ENCODE peak calls at places on chromosomes 16 and 17, in eight cellular contexts. L is thyroid gland, A is small intestine, X is body of pancreas, Q is adipocyte, M is heart right ventricle, U is fibroblast of lung, K is psoas muscle. Z is an unnamed sample. For H3K4me1 and H3K36me3, the result is how much of the 10 kb centered on the place peaks cover.

GRCh38 chr17:76735586-76736348 is 1.4 kb downstream of the SRSF2 start:
- DNase-seq in L (no peak), A (peak), X (no peak), Q (peak), M (no peak), U (no peak), K (no peak), Z (no peak)

GRCh38 chr17:32746698-32747097 is 130.2 kb downstream of the MYO1D start:
- DNase-seq in L (no peak), A (no peak), X (no peak), Q (peak), M (no peak), U (peak), K (no peak), Z (no peak)

GRCh38 chr16:49204191-49204590 is 77.4 kb downstream of the CBLN1 start:
- DNase-seq in L (no peak), A (no peak), X (no peak), Q (no peak), M (no peak), U (no peak), K (no peak), Z (no peak)

GRCh38 chr16:89308391-89309333 is 91.2 kb downstream of the ZNF778 start:
- DNase-seq in L (no peak), A (peak), X (no peak), Q (no peak), M (no peak), U (no peak), K (no peak), Z (no peak)

GRCh38 chr16:28181557-28181914 is 30.2 kb downstream of the XPO6 start:
- DNase-seq in L (peak), A (peak), X (peak), Q (peak), M (peak), U (peak), K (no peak), Z (no peak)

GRCh38 chr17:69575346-69575761 is 160.9 kb downstream of the MAP2K6 start:
- DNase-seq in L (peak), A (no peak), X (peak), Q (peak), M (peak), U (peak), K (no peak), Z (no peak)

GRCh38 chr16:55668337-55669281 is 12.8 kb downstream of the SLC6A2 start:
- DNase-seq in L (no peak), A (no peak), X (no peak), Q (peak), M (no peak), U (no peak), K (peak), Z (no peak)

GRCh38 chr16:27596411-27596810 is 46.5 kb downstream of the KATNIP start:
- DNase-seq in L (no peak), A (no peak), X (no peak), Q (no peak), M (no peak), U (no peak), K (no peak), Z (no peak)

GRCh38 chr16:89357055-89357454 is 133.3 kb downstream of the ANKRD11 start:
- DNase-seq in L (no peak), A (peak), X (no peak), Q (no peak), M (no peak), U (no peak), K (peak), Z (no peak)

GRCh38 chr16:2842340-2843000 is 12.4 kb downstream of the ZG16B start:
- DNase-seq in L (peak), A (peak), X (peak), Q (peak), M (peak), U (peak), K (peak), Z (no peak)

GRCh38 chr16:79175286-79176057 is 425.1 kb downstream of the MAF start:
- DNase-seq in L (no peak), A (no peak), X (no peak), Q (no peak), M (no peak), U (no peak), K (no peak), Z (no peak)

GRCh38 chr16:70483426-70483825 is 29.0 kb downstream of the FCSK start:
- DNase-seq in L (no peak), A (no peak), X (no peak), Q (no peak), M (no peak), U (no peak), K (no peak), Z (no peak)

GRCh38 chr16:10037771-10038170 is 144.5 kb downstream of the GRIN2A start:
- DNase-seq in L (no peak), A (no peak), X (no peak), Q (peak), M (no peak), U (no peak), K (no peak), Z (no peak)

GRCh38 chr16:9053006-9053601 is 38.3 kb upstream of the HAPSTR1 start:
- DNase-seq in L (peak), A (peak), X (peak), Q (peak), M (peak), U (peak), K (peak), Z (peak)

GRCh38 chr16:14562691-14563491 is 67.2 kb downstream of the PARN start:
- DNase-seq in L (no peak), A (peak), X (peak), Q (no peak), M (peak), U (peak), K (peak), Z (no peak)

GRCh38 chr17:3879181-3879580 is 13.7 kb downstream of the CAMKK1 start:
- DNase-seq in L (no peak), A (no peak), X (peak), Q (peak), M (peak), U (peak), K (no peak), Z (no peak)

GRCh38 chr17:8122391-8122922 is 1.4 kb downstream of the HES7 start:
- DNase-seq in L (no peak), A (no peak), X (no peak), Q (peak), M (peak), U (peak), K (no peak), Z (no peak)

GRCh38 chr17:7233701-7234099 is 617 bp downstream of the DVL2 start:
- DNase-seq in L (no peak), A (no peak), X (no peak), Q (no peak), M (no peak), U (peak), K (no peak), Z (no peak)

GRCh38 chr17:49707608-49708514 is at the start of gene SLC35B1:
- DNase-seq in L (peak), A (peak), X (peak), Q (peak), M (peak), U (peak), K (peak), Z (peak)

GRCh38 chr17:2892305-2892971 is 96.2 kb downstream of the RAP1GAP2 start:
- DNase-seq in L (no peak), A (peak), X (peak), Q (peak), M (no peak), U (peak), K (no peak), Z (no peak)

GRCh38 chr17:67293251-67294203 is 48.5 kb upstream of the HELZ start:
- DNase-seq in L (peak), A (peak), X (peak), Q (peak), M (peak), U (peak), K (peak), Z (peak)

GRCh38 chr17:9669551-9670008 is 24.3 kb downstream of the USP43 start:
- DNase-seq in L (no peak), A (no peak), X (no peak), Q (no peak), M (no peak), U (no peak), K (no peak), Z (no peak)

GRCh38 chr16:69754143-69754468 is 620 bp downstream of the NOB1 start:
- DNase-seq in L (no peak), A (no peak), X (no peak), Q (no peak), M (no peak), U (no peak), K (no peak), Z (no peak)

GRCh38 chr17:2176484-2177175 is 121.7 kb downstream of the HIC1 start:
- DNase-seq in L (no peak), A (no peak), X (no peak), Q (no peak), M (peak), U (no peak), K (no peak), Z (no peak)

GRCh38 chr17:48510761-48511604 is 19.8 kb downstream of the HOXB1 start:
- DNase-seq in L (no peak), A (no peak), X (no peak), Q (no peak), M (no peak), U (peak), K (no peak), Z (no peak)

GRCh38 chr16:66619036-66619435 is 14.5 kb downstream of the CMTM3 start:
- DNase-seq in L (no peak), A (no peak), X (no peak), Q (peak), M (no peak), U (peak), K (no peak), Z (no peak)

GRCh38 chr16:84851192-84852127 is 31.7 kb downstream of the CRISPLD2 start:
- DNase-seq in L (peak), A (no peak), X (no peak), Q (peak), M (no peak), U (peak), K (peak), Z (no peak)

GRCh38 chr16:50692999-50693781 is at the start of gene NOD2:
- DNase-seq in L (no peak), A (no peak), X (no peak), Q (no peak), M (no peak), U (no peak), K (no peak), Z (no peak)

GRCh38 chr16:87968541-87968940 is 17.3 kb downstream of the BANP start:
- DNase-seq in L (peak), A (no peak), X (no peak), Q (peak), M (no peak), U (peak), K (no peak), Z (no peak)

GRCh38 chr16:17802566-17802965 is 331.8 kb upstream of the XYLT1 start:
- DNase-seq in L (no peak), A (no peak), X (no peak), Q (no peak), M (no peak), U (peak), K (no peak), Z (no peak)

GRCh38 chr17:36934144-36934758 is 3.0 kb upstream of the LHX1 start:
- DNase-seq in L (no peak), A (no peak), X (no peak), Q (no peak), M (no peak), U (no peak), K (no peak), Z (no peak)

GRCh38 chr17:49779730-49780220 is 8.7 kb upstream of the KAT7 start:
- DNase-seq in L (peak), A (peak), X (peak), Q (peak), M (peak), U (peak), K (no peak), Z (no peak)

GRCh38 chr17:69525920-69526841 is 111.7 kb downstream of the MAP2K6 start:
- DNase-seq in L (peak), A (peak), X (peak), Q (peak), M (peak), U (peak), K (peak), Z (peak)

GRCh38 chr16:28898266-28898665 is 20.0 kb downstream of the ATP2A1 start:
- DNase-seq in L (no peak), A (no peak), X (no peak), Q (no peak), M (no peak), U (no peak), K (peak), Z (no peak)

GRCh38 chr17:73612074-73612473 is 32.2 kb downstream of the SDK2 start:
- DNase-seq in L (no peak), A (no peak), X (no peak), Q (no peak), M (no peak), U (no peak), K (no peak), Z (no peak)
- H3K4me1 ChIP-seq in L (under half), A (under half), X (under half), Q (under half), M (under half), U (under half), K (under half), Z (under half)

GRCh38 chr17:81582769-81583168 is 30.6 kb upstream of the FAAP100 start:
- DNase-seq in L (no peak), A (no peak), X (no peak), Q (no peak), M (no peak), U (no peak), K (peak), Z (no peak)
- H3K36me3 ChIP-seq in L (under half), A (under half), X (under half), Q (half or more), M (under half), U (under half), K (under half), Z (under half)

GRCh38 chr17:45427181-45427835 is 5.4 kb downstream of the ARHGAP27 start:
- DNase-seq in L (no peak), A (no peak), X (no peak), Q (no peak), M (no peak), U (no peak), K (peak), Z (no peak)
- H3K4me1 ChIP-seq in L (under half), A (under half), X (half or more), Q (under half), M (half or more), U (under half), K (under half), Z (under half)

GRCh38 chr17:41690497-41690896 is 1.8 kb downstream of the EIF1 start:
- DNase-seq in L (no peak), A (no peak), X (no peak), Q (no peak), M (no peak), U (no peak), K (no peak), Z (no peak)

GRCh38 chr17:41695954-41696720 is 7.5 kb downstream of the EIF1 start:
- DNase-seq in L (peak), A (peak), X (peak), Q (peak), M (peak), U (peak), K (no peak), Z (no peak)

GRCh38 chr17:41695134-41695661 is 6.5 kb downstream of the EIF1 start:
- DNase-seq in L (no peak), A (no peak), X (no peak), Q (no peak), M (no peak), U (no peak), K (no peak), Z (no peak)

GRCh38 chr17:41691031-41691777 is 2.5 kb downstream of the EIF1 start:
- DNase-seq in L (no peak), A (no peak), X (no peak), Q (peak), M (no peak), U (no peak), K (no peak), Z (no peak)

DNA sequence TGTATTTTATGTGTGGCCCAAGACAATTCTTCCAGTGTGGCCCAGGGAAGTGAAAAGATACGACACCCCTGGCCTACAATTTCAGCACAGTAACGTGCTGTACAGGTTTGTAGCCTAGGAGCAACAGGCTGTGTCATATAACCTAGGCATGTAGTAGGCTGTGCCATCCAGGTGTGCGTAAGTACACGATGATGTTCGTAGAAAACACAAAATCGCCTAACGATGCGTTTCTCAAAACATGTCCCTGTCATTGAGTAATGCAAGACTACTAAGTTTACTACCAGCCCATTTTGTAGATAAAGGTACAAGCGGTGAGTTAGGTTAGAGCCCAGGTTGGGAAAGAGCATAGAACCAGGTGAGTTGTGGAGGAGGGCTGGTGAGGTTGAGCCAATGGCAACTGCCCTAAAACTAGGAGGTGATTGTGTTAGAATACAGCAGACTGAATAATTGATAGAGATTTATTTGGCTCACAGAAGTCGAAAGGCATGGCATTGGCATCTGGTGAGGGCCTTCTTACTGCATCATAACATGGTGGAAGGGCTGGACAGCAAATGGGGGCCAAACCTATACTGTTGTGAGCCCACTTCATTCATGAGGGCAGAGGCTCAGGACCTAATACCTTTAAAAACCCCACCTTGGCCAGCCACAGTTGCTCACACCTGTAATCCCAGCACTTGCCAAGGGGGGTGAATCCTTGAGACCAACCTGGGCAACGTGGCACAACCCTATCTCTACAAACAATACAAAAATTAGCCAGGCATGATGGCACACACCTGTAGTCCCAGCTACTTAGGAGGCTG is 4.2 kb downstream of the EIF1 start:
- DNase-seq in L (no peak), A (no peak), X (no peak), Q (peak), M (no peak), U (no peak), K (no peak), Z (no peak)
- H3K36me3 ChIP-seq in L (under half), A (under half), X (under half), Q (half or more), M (under half), U (under half), K (under half), Z (under half)

GRCh38 chr17:75450270-75450669 is 6.2 kb upstream of the TMEM94 start:
- DNase-seq in L (no peak), A (no peak), X (no peak), Q (no peak), M (no peak), U (no peak), K (no peak), Z (no peak)

GRCh38 chr17:75442168-75443103 is 14.0 kb upstream of the TMEM94 start:
- DNase-seq in L (no peak), A (no peak), X (no peak), Q (no peak), M (no peak), U (no peak), K (no peak), Z (no peak)

GRCh38 chr17:75454193-75454592 is 2.2 kb upstream of the TMEM94 start:
- DNase-seq in L (no peak), A (no peak), X (no peak), Q (no peak), M (no peak), U (no peak), K (no peak), Z (no peak)

GRCh38 chr17:75447951-75448856 is 8.2 kb upstream of the TMEM94 start:
- DNase-seq in L (no peak), A (peak), X (no peak), Q (no peak), M (no peak), U (no peak), K (no peak), Z (no peak)
- H3K4me1 ChIP-seq in L (under half), A (under half), X (under half), Q (under half), M (under half), U (under half), K (under half), Z (under half)

GRCh38 chr17:58508341-58509067 is 5.9 kb downstream of the MTMR4 start:
- DNase-seq in L (no peak), A (no peak), X (no peak), Q (no peak), M (no peak), U (no peak), K (no peak), Z (no peak)
- H3K36me3 ChIP-seq in L (half or more), A (under half), X (under half), Q (half or more), M (under half), U (under half), K (under half), Z (under half)

GRCh38 chr17:40326014-40326831 is 17.2 kb downstream of the RARA start:
- DNase-seq in L (no peak), A (no peak), X (no peak), Q (no peak), M (peak), U (no peak), K (peak), Z (no peak)

GRCh38 chr17:40327244-40327666 is 18.3 kb downstream of the RARA start:
- DNase-seq in L (no peak), A (no peak), X (no peak), Q (no peak), M (no peak), U (no peak), K (peak), Z (no peak)

GRCh38 chr17:40325156-40326013 is 16.4 kb downstream of the RARA start:
- DNase-seq in L (no peak), A (no peak), X (no peak), Q (no peak), M (no peak), U (no peak), K (peak), Z (no peak)

GRCh38 chr17:40327735-40328385 is 18.9 kb downstream of the RARA start:
- DNase-seq in L (no peak), A (no peak), X (no peak), Q (no peak), M (peak), U (peak), K (peak), Z (no peak)

DNA sequence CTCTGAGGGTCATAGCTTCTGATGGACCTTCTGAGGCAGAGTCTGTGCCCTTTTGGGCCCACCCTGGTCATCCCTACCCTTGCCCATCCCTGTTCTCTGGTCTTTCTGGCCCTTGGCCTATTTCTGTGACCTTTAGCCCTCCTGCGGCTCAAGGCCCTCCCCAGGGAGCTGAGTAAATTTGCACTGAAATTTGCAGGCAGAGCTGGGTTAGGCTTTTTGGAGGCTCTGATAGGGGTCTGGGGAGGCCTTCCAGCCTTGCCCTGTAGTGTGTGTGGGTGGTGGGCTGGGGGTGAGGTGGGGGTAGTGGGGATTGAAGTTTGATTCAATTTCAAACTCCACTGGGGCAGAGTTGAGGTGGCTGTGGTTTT is 17.8 kb downstream of the RARA start:
- DNase-seq in L (no peak), A (peak), X (no peak), Q (no peak), M (peak), U (no peak), K (peak), Z (no peak)
- H3K4me1 ChIP-seq in L (half or more), A (under half), X (half or more), Q (half or more), M (half or more), U (half or more), K (half or more), Z (under half)

GRCh38 chr17:1055231-1055630 is 58.3 kb downstream of the TIMM22 start:
- DNase-seq in L (no peak), A (no peak), X (no peak), Q (no peak), M (no peak), U (no peak), K (no peak), Z (no peak)
- H3K36me3 ChIP-seq in L (under half), A (under half), X (under half), Q (under half), M (under half), U (under half), K (under half), Z (under half)

DNA sequence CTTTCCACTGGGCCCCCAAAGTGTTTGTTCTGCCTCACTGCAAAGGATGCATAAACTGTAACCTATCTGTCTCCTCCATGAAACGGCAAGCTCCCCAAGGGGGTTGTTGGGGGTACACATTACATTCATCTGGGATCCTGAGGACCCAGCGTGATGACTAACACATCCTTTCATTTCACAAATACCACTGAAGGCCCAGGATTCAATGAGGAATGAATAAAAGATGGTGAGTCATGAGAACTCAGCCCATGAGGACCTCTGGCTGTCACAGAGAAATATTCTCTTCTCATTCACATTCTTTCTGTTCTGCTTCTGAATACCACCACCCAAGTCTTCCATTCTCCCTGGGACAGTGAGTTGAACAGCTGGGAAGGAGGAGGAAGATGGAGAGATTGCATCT is 149.8 kb downstream of the RBFOX3 start:
- DNase-seq in L (no peak), A (no peak), X (no peak), Q (peak), M (no peak), U (no peak), K (no peak), Z (no peak)
- H3K4me1 ChIP-seq in L (under half), A (under half), X (under half), Q (under half), M (under half), U (under half), K (under half), Z (under half)